ENCODE peak calls at places on chromosomes 3 and 15, in seven cellular contexts. One of them, this sample, is unnamed.

GRCh38 chr15:57919754-57920153 is 145.8 kb downstream of the ALDH1A2 start:
- DNase-seq in activated gamma-delta T cell treated with anti-CD3 and anti-CD28 coated beads, Interleukin-2, amount 50 U/mL, for 16 hours: no peak
- DNase-seq in frontal cortex: no peak
- DNase-seq in fibroblast of mammary gland: peak
- DNase-seq in stimulated activated CD4-positive, alpha-beta T cell treated with anti-CD3 and anti-CD28 coated beads, TNF-alpha, amount 100 ng/mL, for 1 hour: no peak
- DNase-seq in AG04449: no peak
- DNase-seq in activated T-cell treated with anti-CD3 and anti-CD28 coated beads for 1 hour: no peak
- DNase-seq in this sample: no peak

GRCh38 chr3:38257583-38257982 is 8.0 kb upstream of the SLC22A13 start:
- DNase-seq in activated gamma-delta T cell treated with anti-CD3 and anti-CD28 coated beads, Interleukin-2, amount 50 U/mL, for 16 hours: no peak
- DNase-seq in frontal cortex: no peak
- DNase-seq in fibroblast of mammary gland: peak
- DNase-seq in stimulated activated CD4-positive, alpha-beta T cell treated with anti-CD3 and anti-CD28 coated beads, TNF-alpha, amount 100 ng/mL, for 1 hour: no peak
- DNase-seq in AG04449: no peak
- DNase-seq in activated T-cell treated with anti-CD3 and anti-CD28 coated beads for 1 hour: no peak
- DNase-seq in this sample: peak

GRCh38 chr3:10268930-10269329 is 20.7 kb downstream of the TATDN2 start:
- DNase-seq in activated gamma-delta T cell treated with anti-CD3 and anti-CD28 coated beads, Interleukin-2, amount 50 U/mL, for 16 hours: no peak
- DNase-seq in frontal cortex: no peak
- DNase-seq in fibroblast of mammary gland: no peak
- DNase-seq in stimulated activated CD4-positive, alpha-beta T cell treated with anti-CD3 and anti-CD28 coated beads, TNF-alpha, amount 100 ng/mL, for 1 hour: no peak
- DNase-seq in AG04449: no peak
- DNase-seq in activated T-cell treated with anti-CD3 and anti-CD28 coated beads for 1 hour: no peak
- DNase-seq in this sample: no peak

GRCh38 chr15:62392411-62392810 is 227.3 kb upstream of the C2CD4B start:
- DNase-seq in activated gamma-delta T cell treated with anti-CD3 and anti-CD28 coated beads, Interleukin-2, amount 50 U/mL, for 16 hours: no peak
- DNase-seq in frontal cortex: no peak
- DNase-seq in fibroblast of mammary gland: peak
- DNase-seq in stimulated activated CD4-positive, alpha-beta T cell treated with anti-CD3 and anti-CD28 coated beads, TNF-alpha, amount 100 ng/mL, for 1 hour: no peak
- DNase-seq in AG04449: no peak
- DNase-seq in activated T-cell treated with anti-CD3 and anti-CD28 coated beads for 1 hour: no peak
- DNase-seq in this sample: no peak

GRCh38 chr3:129657261-129658046 is 51.0 kb upstream of the PLXND1 start:
- DNase-seq in activated gamma-delta T cell treated with anti-CD3 and anti-CD28 coated beads, Interleukin-2, amount 50 U/mL, for 16 hours: no peak
- DNase-seq in frontal cortex: no peak
- DNase-seq in fibroblast of mammary gland: peak
- DNase-seq in stimulated activated CD4-positive, alpha-beta T cell treated with anti-CD3 and anti-CD28 coated beads, TNF-alpha, amount 100 ng/mL, for 1 hour: no peak
- DNase-seq in AG04449: no peak
- DNase-seq in activated T-cell treated with anti-CD3 and anti-CD28 coated beads for 1 hour: no peak
- DNase-seq in this sample: peak

GRCh38 chr15:46275701-46276100 is 640.9 kb downstream of the SQOR start:
- DNase-seq in activated gamma-delta T cell treated with anti-CD3 and anti-CD28 coated beads, Interleukin-2, amount 50 U/mL, for 16 hours: no peak
- DNase-seq in frontal cortex: no peak
- DNase-seq in fibroblast of mammary gland: no peak
- DNase-seq in stimulated activated CD4-positive, alpha-beta T cell treated with anti-CD3 and anti-CD28 coated beads, TNF-alpha, amount 100 ng/mL, for 1 hour: no peak
- DNase-seq in AG04449: no peak
- DNase-seq in activated T-cell treated with anti-CD3 and anti-CD28 coated beads for 1 hour: no peak
- DNase-seq in this sample: no peak

GRCh38 chr15:43943511-43943910 is 116.7 kb downstream of the WDR76 start:
- DNase-seq in activated gamma-delta T cell treated with anti-CD3 and anti-CD28 coated beads, Interleukin-2, amount 50 U/mL, for 16 hours: no peak
- DNase-seq in frontal cortex: no peak
- DNase-seq in fibroblast of mammary gland: peak
- DNase-seq in stimulated activated CD4-positive, alpha-beta T cell treated with anti-CD3 and anti-CD28 coated beads, TNF-alpha, amount 100 ng/mL, for 1 hour: no peak
- DNase-seq in AG04449: no peak
- DNase-seq in activated T-cell treated with anti-CD3 and anti-CD28 coated beads for 1 hour: no peak
- DNase-seq in this sample: no peak

GRCh38 chr3:100553618-100554372 is 55.6 kb upstream of the ADGRG7 start:
- DNase-seq in activated gamma-delta T cell treated with anti-CD3 and anti-CD28 coated beads, Interleukin-2, amount 50 U/mL, for 16 hours: no peak
- DNase-seq in frontal cortex: no peak
- DNase-seq in fibroblast of mammary gland: no peak
- DNase-seq in stimulated activated CD4-positive, alpha-beta T cell treated with anti-CD3 and anti-CD28 coated beads, TNF-alpha, amount 100 ng/mL, for 1 hour: no peak
- DNase-seq in AG04449: no peak
- DNase-seq in activated T-cell treated with anti-CD3 and anti-CD28 coated beads for 1 hour: no peak
- DNase-seq in this sample: no peak

GRCh38 chr3:143510601-143511000 is 337.7 kb downstream of the SLC9A9 start:
- DNase-seq in activated gamma-delta T cell treated with anti-CD3 and anti-CD28 coated beads, Interleukin-2, amount 50 U/mL, for 16 hours: no peak
- DNase-seq in frontal cortex: no peak
- DNase-seq in fibroblast of mammary gland: no peak
- DNase-seq in stimulated activated CD4-positive, alpha-beta T cell treated with anti-CD3 and anti-CD28 coated beads, TNF-alpha, amount 100 ng/mL, for 1 hour: no peak
- DNase-seq in AG04449: no peak
- DNase-seq in activated T-cell treated with anti-CD3 and anti-CD28 coated beads for 1 hour: no peak
- DNase-seq in this sample: no peak

GRCh38 chr3:25568525-25569078 is 96.1 kb downstream of the TOP2B start:
- DNase-seq in activated gamma-delta T cell treated with anti-CD3 and anti-CD28 coated beads, Interleukin-2, amount 50 U/mL, for 16 hours: no peak
- DNase-seq in frontal cortex: no peak
- DNase-seq in fibroblast of mammary gland: no peak
- DNase-seq in stimulated activated CD4-positive, alpha-beta T cell treated with anti-CD3 and anti-CD28 coated beads, TNF-alpha, amount 100 ng/mL, for 1 hour: no peak
- DNase-seq in AG04449: no peak
- DNase-seq in activated T-cell treated with anti-CD3 and anti-CD28 coated beads for 1 hour: no peak
- DNase-seq in this sample: no peak

GRCh38 chr15:63088532-63089245 is 33.0 kb upstream of the LACTB start:
- DNase-seq in activated gamma-delta T cell treated with anti-CD3 and anti-CD28 coated beads, Interleukin-2, amount 50 U/mL, for 16 hours: no peak
- DNase-seq in frontal cortex: no peak
- DNase-seq in fibroblast of mammary gland: no peak
- DNase-seq in stimulated activated CD4-positive, alpha-beta T cell treated with anti-CD3 and anti-CD28 coated beads, TNF-alpha, amount 100 ng/mL, for 1 hour: no peak
- DNase-seq in AG04449: no peak
- DNase-seq in activated T-cell treated with anti-CD3 and anti-CD28 coated beads for 1 hour: no peak
- DNase-seq in this sample: no peak

GRCh38 chr3:139764936-139765335 is 87.2 kb upstream of the NMNAT3 start:
- DNase-seq in activated gamma-delta T cell treated with anti-CD3 and anti-CD28 coated beads, Interleukin-2, amount 50 U/mL, for 16 hours: no peak
- DNase-seq in frontal cortex: no peak
- DNase-seq in fibroblast of mammary gland: peak
- DNase-seq in stimulated activated CD4-positive, alpha-beta T cell treated with anti-CD3 and anti-CD28 coated beads, TNF-alpha, amount 100 ng/mL, for 1 hour: no peak
- DNase-seq in AG04449: peak
- DNase-seq in activated T-cell treated with anti-CD3 and anti-CD28 coated beads for 1 hour: no peak
- DNase-seq in this sample: no peak

GRCh38 chr3:134476977-134477376 is 8.8 kb downstream of the ANAPC13 start:
- DNase-seq in activated gamma-delta T cell treated with anti-CD3 and anti-CD28 coated beads, Interleukin-2, amount 50 U/mL, for 16 hours: no peak
- DNase-seq in frontal cortex: no peak
- DNase-seq in fibroblast of mammary gland: no peak
- DNase-seq in stimulated activated CD4-positive, alpha-beta T cell treated with anti-CD3 and anti-CD28 coated beads, TNF-alpha, amount 100 ng/mL, for 1 hour: no peak
- DNase-seq in AG04449: no peak
- DNase-seq in activated T-cell treated with anti-CD3 and anti-CD28 coated beads for 1 hour: no peak
- DNase-seq in this sample: no peak

GRCh38 chr3:172038823-172039222 is 555 bp upstream of the FNDC3B start:
- DNase-seq in activated gamma-delta T cell treated with anti-CD3 and anti-CD28 coated beads, Interleukin-2, amount 50 U/mL, for 16 hours: no peak
- DNase-seq in frontal cortex: no peak
- DNase-seq in fibroblast of mammary gland: peak
- DNase-seq in stimulated activated CD4-positive, alpha-beta T cell treated with anti-CD3 and anti-CD28 coated beads, TNF-alpha, amount 100 ng/mL, for 1 hour: no peak
- DNase-seq in AG04449: no peak
- DNase-seq in activated T-cell treated with anti-CD3 and anti-CD28 coated beads for 1 hour: no peak
- DNase-seq in this sample: no peak

GRCh38 chr3:52339612-52340011 is 23.5 kb downstream of the DNAH1 start:
- DNase-seq in activated gamma-delta T cell treated with anti-CD3 and anti-CD28 coated beads, Interleukin-2, amount 50 U/mL, for 16 hours: peak
- DNase-seq in frontal cortex: peak
- DNase-seq in fibroblast of mammary gland: peak
- DNase-seq in stimulated activated CD4-positive, alpha-beta T cell treated with anti-CD3 and anti-CD28 coated beads, TNF-alpha, amount 100 ng/mL, for 1 hour: no peak
- DNase-seq in AG04449: peak
- DNase-seq in activated T-cell treated with anti-CD3 and anti-CD28 coated beads for 1 hour: peak
- DNase-seq in this sample: peak

GRCh38 chr15:19987389-19988048 is 554.1 kb downstream of the GOLGA6L6 start:
- DNase-seq in activated gamma-delta T cell treated with anti-CD3 and anti-CD28 coated beads, Interleukin-2, amount 50 U/mL, for 16 hours: no peak
- DNase-seq in frontal cortex: no peak
- DNase-seq in fibroblast of mammary gland: no peak
- DNase-seq in stimulated activated CD4-positive, alpha-beta T cell treated with anti-CD3 and anti-CD28 coated beads, TNF-alpha, amount 100 ng/mL, for 1 hour: no peak
- DNase-seq in AG04449: no peak
- DNase-seq in activated T-cell treated with anti-CD3 and anti-CD28 coated beads for 1 hour: no peak
- DNase-seq in this sample: no peak

GRCh38 chr15:60324706-60325438 is 72.9 kb downstream of the ANXA2 start:
- DNase-seq in activated gamma-delta T cell treated with anti-CD3 and anti-CD28 coated beads, Interleukin-2, amount 50 U/mL, for 16 hours: no peak
- DNase-seq in frontal cortex: no peak
- DNase-seq in fibroblast of mammary gland: peak
- DNase-seq in stimulated activated CD4-positive, alpha-beta T cell treated with anti-CD3 and anti-CD28 coated beads, TNF-alpha, amount 100 ng/mL, for 1 hour: no peak
- DNase-seq in AG04449: no peak
- DNase-seq in activated T-cell treated with anti-CD3 and anti-CD28 coated beads for 1 hour: no peak
- DNase-seq in this sample: no peak